ENCODE peak calls at places on chromosome 9, in ten cellular contexts. One of them, this sample, is unnamed.
A peak's percentile ranks its signal among the peaks of the same experiment; 100 is the strongest.

GRCh38 chr9:137665697-137666504 is 47.1 kb downstream of the EHMT1 start:
- DNase-seq in A549: no peak
- DNase-seq in adrenal gland: no peak
- DNase-seq in uterus: peak; percentile 39
- DNase-seq in IMR-90: no peak
- DNase-seq in HCT116: no peak
- DNase-seq in breast epithelium: no peak
- DNase-seq in heart left ventricle: no peak
- DNase-seq in stomach: no peak
- DNase-seq in suprapubic skin: no peak
- DNase-seq in this sample: no peak

GRCh38 chr9:129968690-129969485 is 74.1 kb downstream of the FNBP1 start:
- DNase-seq in adrenal gland: no peak
- DNase-seq in uterus: no peak
- DNase-seq in A549: no peak
- DNase-seq in HCT116: no peak
- DNase-seq in heart left ventricle: no peak
- DNase-seq in IMR-90: peak; percentile 93
- DNase-seq in breast epithelium: no peak
- DNase-seq in suprapubic skin: no peak
- DNase-seq in stomach: no peak
- DNase-seq in this sample: no peak

GRCh38 chr9:87128844-87129493 is 181.7 kb upstream of the GAS1 start:
- DNase-seq in A549: no peak
- DNase-seq in HCT116: no peak
- DNase-seq in heart left ventricle: no peak
- DNase-seq in stomach: no peak
- DNase-seq in breast epithelium: no peak
- DNase-seq in uterus: no peak
- DNase-seq in suprapubic skin: no peak
- DNase-seq in IMR-90: no peak
- DNase-seq in adrenal gland: no peak
- DNase-seq in this sample: no peak

GRCh38 chr9:134637696-134638502 is 3.7 kb upstream of the COL5A1 start:
- DNase-seq in stomach: no peak
- DNase-seq in uterus: no peak
- DNase-seq in suprapubic skin: peak; percentile 51
- DNase-seq in A549: no peak
- DNase-seq in IMR-90: no peak
- DNase-seq in breast epithelium: no peak
- DNase-seq in HCT116: no peak
- DNase-seq in adrenal gland: peak; percentile 93
- DNase-seq in heart left ventricle: no peak
- DNase-seq in this sample: peak; percentile 14

GRCh38 chr9:74742792-74743389 is 144.8 kb downstream of the TRPM6 start:
- DNase-seq in adrenal gland: peak; percentile 47
- DNase-seq in IMR-90: peak; percentile 24
- DNase-seq in A549: peak; percentile 15
- DNase-seq in suprapubic skin: no peak
- DNase-seq in stomach: no peak
- DNase-seq in breast epithelium: no peak
- DNase-seq in heart left ventricle: no peak
- DNase-seq in HCT116: peak; percentile 19
- DNase-seq in uterus: no peak
- DNase-seq in this sample: peak; percentile 16

GRCh38 chr9:33429256-33430080 is 17.9 kb downstream of the AQP3 start:
- DNase-seq in IMR-90: no peak
- DNase-seq in A549: no peak
- DNase-seq in adrenal gland: no peak
- DNase-seq in HCT116: no peak
- DNase-seq in uterus: no peak
- DNase-seq in stomach: no peak
- DNase-seq in heart left ventricle: no peak
- DNase-seq in suprapubic skin: no peak
- DNase-seq in breast epithelium: no peak
- DNase-seq in this sample: no peak

GRCh38 chr9:18059043-18059442 is 414.9 kb upstream of the ADAMTSL1 start:
- DNase-seq in suprapubic skin: no peak
- DNase-seq in IMR-90: no peak
- DNase-seq in adrenal gland: no peak
- DNase-seq in uterus: no peak
- DNase-seq in A549: no peak
- DNase-seq in HCT116: no peak
- DNase-seq in breast epithelium: no peak
- DNase-seq in stomach: no peak
- DNase-seq in heart left ventricle: no peak
- DNase-seq in this sample: no peak

GRCh38 chr9:17082343-17082742 is 52.5 kb upstream of the CNTLN start:
- DNase-seq in adrenal gland: peak; percentile 17
- DNase-seq in stomach: no peak
- DNase-seq in HCT116: no peak
- DNase-seq in IMR-90: peak; percentile 60
- DNase-seq in breast epithelium: no peak
- DNase-seq in A549: no peak
- DNase-seq in heart left ventricle: no peak
- DNase-seq in uterus: peak; percentile 43
- DNase-seq in suprapubic skin: no peak
- DNase-seq in this sample: no peak

GRCh38 chr9:38346811-38347735 is 45.4 kb upstream of the ALDH1B1 start:
- DNase-seq in stomach: no peak
- DNase-seq in A549: no peak
- DNase-seq in suprapubic skin: no peak
- DNase-seq in HCT116: no peak
- DNase-seq in adrenal gland: no peak
- DNase-seq in uterus: no peak
- DNase-seq in breast epithelium: no peak
- DNase-seq in IMR-90: no peak
- DNase-seq in heart left ventricle: no peak
- DNase-seq in this sample: no peak

GRCh38 chr9:114392749-114393112 is 4.9 kb upstream of the AKNA start:
- DNase-seq in adrenal gland: no peak
- DNase-seq in uterus: peak; percentile 59
- DNase-seq in breast epithelium: no peak
- DNase-seq in heart left ventricle: no peak
- DNase-seq in suprapubic skin: no peak
- DNase-seq in stomach: peak; percentile 64
- DNase-seq in IMR-90: no peak
- DNase-seq in A549: no peak
- DNase-seq in HCT116: no peak
- DNase-seq in this sample: no peak

GRCh38 chr9:122159026-122159924 is at the start of the genes MORN5 and NDUFA8:
- DNase-seq in A549: peak; percentile 98
- DNase-seq in uterus: peak; percentile 98
- DNase-seq in stomach: peak; percentile 97
- DNase-seq in suprapubic skin: peak; percentile 98
- DNase-seq in HCT116: peak; percentile 94
- DNase-seq in breast epithelium: peak; percentile 95
- DNase-seq in adrenal gland: peak; percentile 97
- DNase-seq in heart left ventricle: peak; percentile 96
- DNase-seq in IMR-90: peak; percentile 95
- DNase-seq in this sample: peak; percentile 97
- TF ChIP-seq POLR2A in A549: peak; percentile 94
- TF ChIP-seq POLR2A in uterus: peak; percentile 55
- TF ChIP-seq POLR2A in stomach: no peak
- TF ChIP-seq POLR2A in suprapubic skin: no peak
- TF ChIP-seq POLR2A in HCT116: peak; percentile 74
- TF ChIP-seq POLR2A in breast epithelium: no peak
- TF ChIP-seq POLR2A in adrenal gland: peak; percentile 83
- TF ChIP-seq POLR2A in heart left ventricle: peak; percentile 93
- TF ChIP-seq POLR2A in IMR-90: peak; percentile 47
- TF ChIP-seq POLR2A in this sample: peak; percentile 87

GRCh38 chr9:35452481-35452880 is 37.4 kb upstream of the RUSC2 start:
- DNase-seq in heart left ventricle: no peak
- DNase-seq in stomach: no peak
- DNase-seq in adrenal gland: no peak
- DNase-seq in HCT116: no peak
- DNase-seq in suprapubic skin: no peak
- DNase-seq in IMR-90: no peak
- DNase-seq in uterus: no peak
- DNase-seq in breast epithelium: no peak
- DNase-seq in A549: no peak
- DNase-seq in this sample: no peak
- TF ChIP-seq CTCF in heart left ventricle: no peak
- TF ChIP-seq CTCF in stomach: no peak
- TF ChIP-seq CTCF in adrenal gland: no peak
- TF ChIP-seq CTCF in HCT116: no peak
- TF ChIP-seq CTCF in suprapubic skin: no peak
- TF ChIP-seq CTCF in IMR-90: peak; percentile 10
- TF ChIP-seq CTCF in uterus: no peak
- TF ChIP-seq CTCF in breast epithelium: no peak
- TF ChIP-seq CTCF in A549: no peak
- TF ChIP-seq CTCF in this sample: no peak

GRCh38 chr9:83986765-83987401 is 6.3 kb downstream of the RMI1 start:
- DNase-seq in uterus: no peak
- DNase-seq in suprapubic skin: no peak
- DNase-seq in A549: no peak
- DNase-seq in stomach: peak; percentile 58
- DNase-seq in HCT116: peak; percentile 42
- DNase-seq in heart left ventricle: no peak
- DNase-seq in adrenal gland: peak; percentile 84
- DNase-seq in IMR-90: peak; percentile 37
- DNase-seq in breast epithelium: no peak
- DNase-seq in this sample: peak; percentile 51
- H3K27ac ChIP-seq in uterus: no peak overlapping the region
- H3K27ac ChIP-seq in suprapubic skin: no peak overlapping the region
- H3K27ac ChIP-seq in A549: peak overlapping the region; percentile 72
- H3K27ac ChIP-seq in stomach: peak overlapping the region; percentile 78
- H3K27ac ChIP-seq in HCT116: peak overlapping the region; percentile 46
- H3K27ac ChIP-seq in heart left ventricle: no peak overlapping the region
- H3K27ac ChIP-seq in adrenal gland: peak overlapping the region; percentile 45
- H3K27ac ChIP-seq in IMR-90: peak overlapping the region; percentile 27
- H3K27ac ChIP-seq in breast epithelium: no peak overlapping the region
- H3K27ac ChIP-seq in this sample: no peak overlapping the region

GRCh38 chr9:128419061-128419925 is 1.4 kb upstream of the CERCAM start:
- DNase-seq in adrenal gland: peak; percentile 33
- DNase-seq in A549: no peak
- DNase-seq in uterus: peak; percentile 37
- DNase-seq in HCT116: no peak
- DNase-seq in heart left ventricle: no peak
- DNase-seq in IMR-90: peak; percentile 30
- DNase-seq in suprapubic skin: no peak
- DNase-seq in breast epithelium: no peak
- DNase-seq in stomach: no peak
- DNase-seq in this sample: peak; percentile 24

GRCh38 chr9:128420651-128421473 is at the start of gene CERCAM:
- DNase-seq in stomach: peak; percentile 55
- DNase-seq in suprapubic skin: no peak
- DNase-seq in IMR-90: peak; percentile 25
- DNase-seq in adrenal gland: no peak
- DNase-seq in A549: peak; percentile 72
- DNase-seq in uterus: peak; percentile 79
- DNase-seq in heart left ventricle: peak; percentile 71
- DNase-seq in breast epithelium: peak; percentile 29
- DNase-seq in HCT116: no peak
- DNase-seq in this sample: peak; percentile 64

GRCh38 chr9:128422783-128423150 is 2.1 kb downstream of the CERCAM start:
- DNase-seq in heart left ventricle: no peak
- DNase-seq in uterus: no peak
- DNase-seq in adrenal gland: no peak
- DNase-seq in HCT116: no peak
- DNase-seq in A549: no peak
- DNase-seq in breast epithelium: no peak
- DNase-seq in IMR-90: no peak
- DNase-seq in stomach: no peak
- DNase-seq in suprapubic skin: no peak
- DNase-seq in this sample: no peak

GRCh38 chr9:128421474-128422010 is 885 bp downstream of the CERCAM start:
- DNase-seq in heart left ventricle: no peak
- DNase-seq in uterus: peak; percentile 38
- DNase-seq in IMR-90: no peak
- DNase-seq in breast epithelium: no peak
- DNase-seq in stomach: no peak
- DNase-seq in A549: no peak
- DNase-seq in suprapubic skin: no peak
- DNase-seq in adrenal gland: no peak
- DNase-seq in HCT116: no peak
- DNase-seq in this sample: no peak

GRCh38 chr9:128420060-128420650 is 502 bp upstream of the CERCAM start:
- DNase-seq in adrenal gland: peak; percentile 52
- DNase-seq in uterus: peak; percentile 80
- DNase-seq in breast epithelium: peak; percentile 37
- DNase-seq in heart left ventricle: peak; percentile 74
- DNase-seq in IMR-90: peak; percentile 45
- DNase-seq in suprapubic skin: no peak
- DNase-seq in A549: peak; percentile 71
- DNase-seq in HCT116: no peak
- DNase-seq in stomach: peak; percentile 74
- DNase-seq in this sample: peak; percentile 80
- TF ChIP-seq POLR2A in adrenal gland: no peak
- TF ChIP-seq POLR2A in uterus: no peak
- TF ChIP-seq POLR2A in breast epithelium: no peak
- TF ChIP-seq POLR2A in heart left ventricle: no peak
- TF ChIP-seq POLR2A in IMR-90: no peak
- TF ChIP-seq POLR2A in suprapubic skin: no peak
- TF ChIP-seq POLR2A in A549: peak; percentile 28
- TF ChIP-seq POLR2A in HCT116: peak; percentile 18
- TF ChIP-seq POLR2A in stomach: no peak
- TF ChIP-seq POLR2A in this sample: peak; percentile 4

This sample was measured in thyroid gland.